ENCODE peak calls at places on chromosome 13, in five cellular contexts. B is fibroblast of pulmonary artery, Z is heart left ventricle, G is lower lobe of right lung, M is neural progenitor cell. Q is an unnamed sample.

GRCh38 chr13:37488682-37489081 is 109.9 kb downstream of the POSTN start:
- DNase-seq in B (peak; percentile 36), Z (no peak), G (no peak), M (no peak), Q (no peak)

GRCh38 chr13:111866731-111867245 is 200.2 kb upstream of the SOX1 start:
- DNase-seq in B (no peak), Z (no peak), G (no peak), M (no peak), Q (no peak)

GRCh38 chr13:96112936-96113335 is 23.0 kb downstream of the HS6ST3 start:
- DNase-seq in B (no peak), Z (no peak), G (no peak), M (no peak), Q (peak; percentile 18)

GRCh38 chr13:109100705-109101104 is 471.3 kb downstream of the MYO16 start:
- DNase-seq in B (no peak), Z (no peak), G (no peak), M (no peak), Q (peak; percentile 46)

GRCh38 chr13:27182844-27183497 is 11.4 kb upstream of the USP12 start:
- DNase-seq in B (peak; percentile 87), Z (peak; percentile 69), G (no peak), M (no peak), Q (peak; percentile 68)

GRCh38 chr13:41751277-41751676 is 209.6 kb downstream of the VWA8 start:
- DNase-seq in B (peak; percentile 81), Z (no peak), G (no peak), M (no peak), Q (no peak)

GRCh38 chr13:20303636-20304035 is 71.5 kb upstream of the GJB6 start:
- DNase-seq in B (no peak), Z (no peak), G (no peak), M (no peak), Q (peak; percentile 42)

GRCh38 chr13:106690779-106691178 is 122.8 kb upstream of the ARGLU1 start:
- DNase-seq in B (peak; percentile 44), Z (no peak), G (no peak), M (no peak), Q (no peak)

GRCh38 chr13:74134777-74135305 is 637 bp upstream of the KLF12 start:
- DNase-seq in B (no peak), Z (peak; percentile 81), G (peak; percentile 66), M (peak; percentile 72), Q (peak; percentile 43)

GRCh38 chr13:77827350-77827749 is 91.3 kb downstream of the EDNRB start:
- DNase-seq in B (peak; percentile 22), Z (no peak), G (no peak), M (no peak), Q (no peak)

GRCh38 chr13:46352810-46353209 is 34.2 kb downstream of the RUBCNL start:
- DNase-seq in B (no peak), Z (no peak), G (peak; percentile 60), M (no peak), Q (no peak)

GRCh38 chr13:88063741-88064140 is 392.6 kb downstream of the SLITRK5 start:
- DNase-seq in B (no peak), Z (no peak), G (no peak), M (no peak), Q (peak; percentile 40)

GRCh38 chr13:44818428-44818827 is 170.8 kb downstream of the NUFIP1 start:
- DNase-seq in B (peak; percentile 36), Z (no peak), G (no peak), M (peak; percentile 81), Q (peak; percentile 48)

GRCh38 chr13:99269627-99270252 is 11.6 kb upstream of the GPR18 start:
- DNase-seq in B (peak; percentile 80), Z (no peak), G (no peak), M (peak; percentile 34), Q (peak; percentile 55)

GRCh38 chr13:45108716-45109706 is 11.3 kb upstream of the GTF2F2 start:
- DNase-seq in B (no peak), Z (no peak), G (peak; percentile 50), M (no peak), Q (no peak)

GRCh38 chr13:26964278-26965057 is 203.9 kb upstream of the GPR12 start:
- DNase-seq in B (peak; percentile 42), Z (no peak), G (no peak), M (no peak), Q (no peak)

GRCh38 chr13:106348032-106348431 is 187.4 kb downstream of the EFNB2 start:
- DNase-seq in B (peak; percentile 59), Z (no peak), G (no peak), M (peak; percentile 33), Q (peak; percentile 85)

GRCh38 chr13:44437356-44438233 is 64.0 kb downstream of the SERP2 start:
- DNase-seq in B (peak; percentile 69), Z (no peak), G (no peak), M (peak; percentile 47), Q (peak; percentile 56)

GRCh38 chr13:103140001-103140671 is 73.9 kb upstream of the SLC10A2 start:
- DNase-seq in B (peak; percentile 11), Z (no peak), G (no peak), M (peak; percentile 46), Q (peak; percentile 64)

GRCh38 chr13:95676100-95676774 is 702 bp upstream of the DNAJC3 start:
- DNase-seq in B (peak; percentile 52), Z (no peak), G (peak; percentile 64), M (no peak), Q (peak; percentile 64)

GRCh38 chr13:65744761-65745160 is 1485.4 kb downstream of the PCDH9 start:
- DNase-seq in B (peak; percentile 65), Z (no peak), G (no peak), M (no peak), Q (no peak)

GRCh38 chr13:80030491-80030890 is 310.4 kb downstream of the SPRY2 start:
- DNase-seq in B (peak; percentile 44), Z (no peak), G (peak; percentile 46), M (peak; percentile 16), Q (peak; percentile 52)
- TF ChIP-seq CTCF in B (peak; percentile 35), Z (peak; percentile 25), G (peak; percentile 38), M (peak; percentile 41), Q (peak; percentile 26)

DNA sequence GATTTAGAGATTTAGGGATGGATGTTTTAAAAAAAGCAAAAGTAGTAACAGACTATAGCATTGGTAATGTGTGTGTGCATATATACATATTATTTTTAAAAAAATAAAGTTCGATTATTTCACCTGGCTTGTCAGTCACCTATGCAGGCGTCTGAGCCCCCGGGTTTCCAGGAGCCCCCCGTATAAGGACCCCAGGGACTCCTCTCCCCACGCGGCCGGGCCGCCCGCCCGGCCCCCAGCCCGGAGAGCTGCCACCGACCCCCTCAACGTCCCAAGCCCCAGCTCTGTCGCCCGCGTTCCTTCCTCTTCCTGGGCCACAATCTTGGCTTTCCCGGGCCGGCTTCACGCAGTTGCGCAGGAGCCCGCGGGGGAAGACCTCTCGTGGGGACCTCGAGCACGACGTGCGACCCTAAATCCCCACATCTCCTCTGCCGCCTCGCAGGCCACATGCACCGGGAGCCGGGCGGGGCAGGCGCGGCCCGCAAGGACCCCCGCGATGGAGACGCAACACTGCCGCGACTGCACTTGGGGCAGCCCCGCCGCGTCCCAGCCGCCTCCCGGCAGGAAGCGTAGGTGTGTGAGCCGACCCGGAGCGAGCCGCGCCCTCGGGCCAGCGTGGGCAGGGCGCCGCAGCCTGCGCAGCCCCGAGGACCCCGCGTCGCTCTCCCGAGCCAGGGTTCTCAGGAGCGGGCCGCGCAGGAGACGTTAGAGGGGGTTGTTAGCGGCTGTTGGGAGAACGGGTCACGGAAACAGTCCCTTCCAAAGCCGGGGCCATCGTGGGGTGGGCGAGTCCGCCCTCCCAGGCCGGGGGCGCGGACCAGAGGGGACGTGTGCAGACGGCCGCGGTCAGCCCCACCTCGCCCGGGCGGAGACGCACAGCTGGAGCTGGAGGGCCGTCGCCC is 840 bp upstream of the CCNA1 start:
- DNase-seq in B (no peak), Z (peak; percentile 66), G (peak; percentile 55), M (peak; percentile 46), Q (peak; percentile 45)
- H3K4me3 ChIP-seq in B (peak overlapping the region; percentile 62), Z (peak overlapping the region; percentile 62), G (peak overlapping the region; percentile 55), M (peak overlapping the region; percentile 87), Q (peak overlapping the region; percentile 45)

GRCh38 chr13:64529874-64530485 is 2700.2 kb downstream of the PCDH9 start:
- DNase-seq in B (peak; percentile 26), Z (no peak), G (no peak), M (peak; percentile 20), Q (peak; percentile 17)
- TF ChIP-seq CTCF in B (peak; percentile 66), Z (peak; percentile 30), G (peak; percentile 52), M (peak; percentile 71), Q (peak; percentile 58)

GRCh38 chr13:49219647-49220034 is 497 bp upstream of the MLNR start:
- DNase-seq in B (no peak), Z (no peak), G (no peak), M (no peak), Q (no peak)

GRCh38 chr13:49220035-49220855 is at the start of gene MLNR:
- DNase-seq in B (no peak), Z (peak; percentile 70), G (peak; percentile 53), M (peak; percentile 76), Q (peak; percentile 38)

GRCh38 chr13:49218493-49219051 is 1.6 kb upstream of the MLNR start:
- DNase-seq in B (no peak), Z (no peak), G (no peak), M (peak; percentile 85), Q (peak; percentile 11)

GRCh38 chr13:49216334-49216733 is 3.8 kb upstream of the MLNR start:
- DNase-seq in B (no peak), Z (no peak), G (no peak), M (no peak), Q (no peak)

GRCh38 chr13:49217962-49218492 is 2.1 kb upstream of the MLNR start:
- DNase-seq in B (no peak), Z (no peak), G (no peak), M (no peak), Q (no peak)
- H3K4me3 ChIP-seq in B (no peak overlapping the region), Z (no peak overlapping the region), G (no peak overlapping the region), M (peak overlapping the region; percentile 42), Q (no peak overlapping the region)

GRCh38 chr13:84574851-84575250 is 692.6 kb upstream of the SLITRK1 start:
- DNase-seq in B (peak; percentile 51), Z (no peak), G (no peak), M (no peak), Q (peak; percentile 31)

GRCh38 chr13:84570831-84571230 is 688.6 kb upstream of the SLITRK1 start:
- DNase-seq in B (no peak), Z (no peak), G (no peak), M (no peak), Q (peak; percentile 19)

GRCh38 chr13:84567848-84568247 is 685.6 kb upstream of the SLITRK1 start:
- DNase-seq in B (no peak), Z (no peak), G (no peak), M (no peak), Q (no peak)

GRCh38 chr13:84571264-84571663 is 689.0 kb upstream of the SLITRK1 start:
- DNase-seq in B (no peak), Z (no peak), G (no peak), M (no peak), Q (no peak)
- TF ChIP-seq CTCF in B (no peak), Z (no peak), G (no peak), M (no peak), Q (peak; percentile 26)

GRCh38 chr13:113001251-113002140 is 32.5 kb downstream of the MCF2L start:
- DNase-seq in B (peak; percentile 8), Z (no peak), G (peak; percentile 74), M (peak; percentile 84), Q (no peak)
- H3K4me3 ChIP-seq in B (no peak overlapping the region), Z (peak overlapping the region; percentile 52), G (peak overlapping the region; percentile 44), M (peak overlapping the region; percentile 14), Q (no peak overlapping the region)

GRCh38 chr13:80338781-80339577 is 1.9 kb downstream of the SPRY2 start:
- DNase-seq in B (peak; percentile 87), Z (peak; percentile 80), G (peak; percentile 86), M (peak; percentile 90), Q (peak; percentile 66)
- TF ChIP-seq CTCF in B (peak; percentile 33), Z (no peak), G (peak; percentile 28), M (peak; percentile 10), Q (no peak)

Q was measured in epithelial cell of esophagus.